ENCODE peak calls at places on chromosomes 12 and 14, in ten cellular contexts. Z is stimulated activated CD4-positive, alpha-beta T cell treated with anti-CD3 and anti-CD28 coated beads, Interleukin-12 subunit alpha, Interleukin-12 subunit beta, amount 100 ng/mL, for 4 hours; Y is GDM1; S is stimulated activated CD8-positive, alpha-beta memory T cell treated with anti-CD3 and anti-CD28 coated beads, Interleukin-12 subunit alpha, Interleukin-12 subunit beta, amount 100 ng/mL, for 4 hours; I is AG08395; O is psoas muscle; J is left ventricle myocardium superior; M is H9; R is NCI-H146; F is GM06990. T is an unnamed sample.
A peak's percentile ranks its signal among the peaks of the same experiment; 100 is the strongest.

GRCh38 chr14:95164506-95164905 is 7.2 kb upstream of the DICER1 start:
- DNase-seq in S (no peak), F (no peak), Z (no peak), R (no peak), I (no peak), Y (no peak), M (no peak), O (no peak), J (no peak), T (no peak)

GRCh38 chr14:21467620-21468019 is 9.1 kb downstream of the RAB2B start:
- DNase-seq in R (no peak), Y (no peak), O (no peak), F (no peak), I (no peak), Z (no peak), M (no peak), S (no peak), J (no peak), T (no peak)

GRCh38 chr12:67727652-67728295 is 79.2 kb downstream of the DYRK2 start:
- DNase-seq in M (no peak), R (no peak), S (no peak), J (no peak), I (no peak), Z (no peak), O (no peak), F (no peak), Y (no peak), T (no peak)

GRCh38 chr12:126343352-126343751 is 1278.1 kb downstream of the AACS start:
- DNase-seq in I (no peak), R (no peak), J (no peak), F (no peak), Y (no peak), O (no peak), S (no peak), Z (no peak), M (no peak), T (no peak)

GRCh38 chr12:116939734-116940133 is 29.0 kb downstream of the FBXW8 start:
- DNase-seq in M (no peak), J (no peak), I (no peak), Z (no peak), O (no peak), S (no peak), R (no peak), Y (no peak), F (no peak), T (no peak)

GRCh38 chr12:96571101-96571862 is 81.9 kb downstream of the CFAP54 start:
- DNase-seq in Z (no peak), Y (no peak), S (no peak), O (no peak), R (no peak), J (no peak), F (peak; percentile 67), M (no peak), I (no peak), T (no peak)

GRCh38 chr14:76948213-76948947 is 80.1 kb downstream of the IRF2BPL start:
- DNase-seq in Y (no peak), F (no peak), M (no peak), R (no peak), O (no peak), I (no peak), S (no peak), J (peak; percentile 54), Z (no peak), T (no peak)

GRCh38 chr14:29216774-29217232 is 450.2 kb downstream of the FOXG1 start:
- DNase-seq in M (no peak), R (no peak), O (no peak), S (no peak), I (no peak), Y (no peak), J (no peak), F (peak; percentile 32), Z (no peak), T (no peak)

GRCh38 chr12:89278862-89279261 is 73.4 kb downstream of the DUSP6 start:
- DNase-seq in S (no peak), Y (no peak), J (no peak), I (no peak), R (peak; percentile 66), Z (no peak), O (no peak), M (no peak), F (no peak), T (no peak)

GRCh38 chr12:57904426-57904825 is 36.9 kb upstream of the ATP23 start:
- DNase-seq in F (no peak), Z (no peak), S (no peak), Y (no peak), M (no peak), O (no peak), J (no peak), I (no peak), R (no peak), T (no peak)

GRCh38 chr14:45364565-45364964 is 111.6 kb upstream of the MIS18BP1 start:
- DNase-seq in Y (no peak), J (no peak), S (no peak), R (peak; percentile 1), F (no peak), I (no peak), M (no peak), O (no peak), Z (no peak), T (no peak)